ENCODE peak calls at places on chromosomes 5 and 9, in six cellular contexts. Y is mesendoderm, F is heart right ventricle, U is Karpas-422, E is psoas muscle, X is iPS DF 6.9. J is an unnamed sample. For H3K4me1, the result is how much of the 10 kb centered on the place peaks cover.

GRCh38 chr9:127812936-127813675 is 10.4 kb downstream of the FPGS start:
- DNase-seq in Y (no peak), F (no peak), U (no peak), E (no peak), X (no peak), J (no peak)

GRCh38 chr5:106399381-106399780 is 1271.4 kb downstream of the EFNA5 start:
- DNase-seq in Y (no peak), F (no peak), U (no peak), E (no peak), X (no peak), J (no peak)

GRCh38 chr5:160434022-160434531 is 12.4 kb downstream of the PTTG1 start:
- DNase-seq in Y (peak), F (no peak), U (peak), E (no peak), X (no peak), J (no peak)

GRCh38 chr5:171906171-171906570 is 100.3 kb downstream of the FBXW11 start:
- DNase-seq in Y (no peak), F (no peak), U (no peak), E (no peak), X (no peak), J (no peak)

GRCh38 chr5:44951371-44951770 is 142.6 kb downstream of the MRPS30 start:
- DNase-seq in Y (no peak), F (no peak), U (no peak), E (no peak), X (no peak), J (no peak)

GRCh38 chr5:64939772-64940510 is 171.2 kb downstream of the CWC27 start:
- DNase-seq in Y (peak), F (peak), U (no peak), E (peak), X (no peak), J (no peak)

GRCh38 chr5:73853091-73853490 is 227.1 kb downstream of the ARHGEF28 start:
- DNase-seq in Y (peak), F (no peak), U (no peak), E (no peak), X (no peak), J (peak)

GRCh38 chr5:59786271-59786805 is 107.2 kb downstream of the PDE4D start:
- DNase-seq in Y (no peak), F (no peak), U (no peak), E (no peak), X (no peak), J (no peak)

GRCh38 chr9:137370865-137371520 is 52.0 kb downstream of the EXD3 start:
- DNase-seq in Y (no peak), F (no peak), U (no peak), E (peak), X (no peak), J (no peak)

GRCh38 chr9:38339496-38339895 is 53.0 kb upstream of the ALDH1B1 start:
- DNase-seq in Y (no peak), F (no peak), U (no peak), E (peak), X (no peak), J (no peak)

GRCh38 chr5:100004969-100005368 is 530.2 kb upstream of the FAM174A start:
- DNase-seq in Y (no peak), F (no peak), U (no peak), E (no peak), X (no peak), J (no peak)

GRCh38 chr5:127858116-127858784 is 155.1 kb downstream of the CCDC192 start:
- DNase-seq in Y (no peak), F (peak), U (no peak), E (no peak), X (no peak), J (no peak)

GRCh38 chr5:173271371-173271770 is 36.4 kb upstream of the NKX2-5 start:
- DNase-seq in Y (no peak), F (no peak), U (peak), E (no peak), X (no peak), J (no peak)

GRCh38 chr9:124045076-124045829 is 33.7 kb downstream of the LHX2 start:
- DNase-seq in Y (no peak), F (peak), U (no peak), E (peak), X (no peak), J (peak)

GRCh38 chr9:124045830-124046177 is 34.2 kb downstream of the LHX2 start:
- DNase-seq in Y (no peak), F (no peak), U (no peak), E (no peak), X (no peak), J (no peak)

GRCh38 chr9:124047106-124047716 is 35.6 kb downstream of the LHX2 start:
- DNase-seq in Y (no peak), F (no peak), U (no peak), E (no peak), X (no peak), J (peak)

GRCh38 chr9:124044448-124044847 is 32.9 kb downstream of the LHX2 start:
- DNase-seq in Y (no peak), F (no peak), U (no peak), E (no peak), X (no peak), J (no peak)

GRCh38 chr9:124046189-124046588 is 34.6 kb downstream of the LHX2 start:
- DNase-seq in Y (no peak), F (no peak), U (no peak), E (no peak), X (no peak), J (no peak)
- H3K4me3 ChIP-seq in Y (no peak), F (no peak), U (no peak), E (no peak), X (no peak), J (no peak)

GRCh38 chr5:138945421-138946240 is 70.5 kb upstream of the LRRTM2 start:
- DNase-seq in Y (peak), F (no peak), U (no peak), E (no peak), X (no peak), J (no peak)
- H3K4me1 ChIP-seq in Y (under half), F (under half), U (under half), E (under half), X (under half), J (under half)

DNA sequence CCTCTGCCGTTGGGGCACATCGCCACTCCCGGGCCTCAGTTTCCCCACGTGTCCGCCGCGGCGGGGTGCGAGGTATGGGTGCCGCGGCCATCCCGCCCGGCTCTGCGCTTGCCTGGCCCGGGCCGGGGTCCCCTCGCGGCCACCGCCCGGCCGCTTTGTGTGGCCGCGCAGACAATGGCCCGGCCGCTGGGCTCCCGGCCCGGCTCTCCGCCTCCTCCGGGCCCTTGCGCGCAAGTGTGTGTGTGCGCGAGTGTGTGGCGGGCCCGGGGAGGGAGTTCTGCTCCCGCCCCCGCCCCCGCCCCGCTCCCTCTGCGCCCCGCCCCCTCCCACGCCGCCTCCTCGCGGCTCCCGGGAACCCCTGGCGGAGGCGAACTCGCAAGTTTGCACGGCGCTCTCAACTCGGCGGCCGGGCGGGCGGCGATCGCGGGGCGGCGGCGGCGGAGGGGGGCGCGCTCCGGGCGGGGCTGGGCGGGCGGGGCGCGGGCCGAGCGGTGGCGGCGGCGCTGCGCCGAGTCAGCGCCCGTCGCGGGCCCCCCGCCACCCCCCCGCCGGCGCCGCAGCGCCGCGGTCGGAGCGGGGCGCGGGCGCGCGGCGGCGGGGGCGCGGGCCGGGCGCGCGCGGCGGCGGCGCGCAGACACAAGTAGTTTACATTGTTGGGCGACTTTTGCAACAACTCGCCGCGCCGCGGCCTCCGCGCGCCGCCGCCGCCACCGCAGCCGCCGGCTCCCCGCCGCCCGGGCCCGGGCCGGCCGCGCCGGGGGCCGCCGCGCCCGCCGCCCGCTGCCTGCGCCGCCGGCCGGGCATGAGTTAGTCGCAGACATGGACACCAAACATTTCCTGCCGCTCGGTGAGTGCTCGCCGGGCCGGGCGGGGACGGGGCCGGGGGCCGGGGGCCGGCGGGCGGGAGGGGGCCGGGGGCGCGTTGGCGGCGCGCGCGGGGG is at the start of gene RXRA:
- DNase-seq in Y (peak), F (peak), U (no peak), E (peak), X (no peak), J (peak)
- H3K27ac ChIP-seq in Y (peak), F (peak), U (no peak), E (peak), X (no peak), J (peak)

GRCh38 chr5:169583101-169583423 is 511 bp upstream of the SPDL1 start:
- DNase-seq in Y (no peak), F (no peak), U (no peak), E (no peak), X (no peak), J (no peak)

GRCh38 chr5:169580964-169581363 is 2.6 kb upstream of the SPDL1 start:
- DNase-seq in Y (no peak), F (no peak), U (no peak), E (no peak), X (no peak), J (no peak)

GRCh38 chr5:169581580-169582227 is 1.9 kb upstream of the SPDL1 start:
- DNase-seq in Y (peak), F (peak), U (peak), E (no peak), X (peak), J (peak)

GRCh38 chr5:169583424-169584215 is at the start of gene SPDL1:
- DNase-seq in Y (peak), F (peak), U (peak), E (peak), X (peak), J (peak)

DNA sequence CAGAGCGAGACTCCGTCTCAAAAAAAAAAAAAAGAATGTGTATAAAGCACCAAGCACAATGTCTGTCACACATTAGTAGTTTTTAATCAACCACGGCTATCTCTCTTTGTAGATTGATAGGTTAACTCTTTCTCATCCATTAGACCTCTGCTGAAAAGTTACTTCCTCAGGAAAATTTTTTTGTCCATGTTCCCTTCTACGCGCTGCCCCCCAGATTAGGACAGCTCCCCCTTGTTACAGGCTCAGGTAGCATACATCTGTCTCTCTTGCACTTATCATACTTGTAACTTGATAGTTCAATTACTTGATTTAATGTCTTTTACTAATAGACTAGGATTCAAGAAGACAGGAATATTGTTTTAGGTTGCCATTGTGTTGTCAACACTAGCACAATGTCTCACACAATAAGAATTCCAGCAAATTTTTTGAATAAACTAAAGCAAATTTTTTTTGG is 1.5 kb downstream of the SPDL1 start:
- DNase-seq in Y (no peak), F (no peak), U (no peak), E (no peak), X (no peak), J (no peak)
- H3K4me3 ChIP-seq in Y (no peak), F (peak), U (peak), E (peak), X (no peak), J (peak)

GRCh38 chr9:134366223-134367031 is 40.2 kb downstream of the RXRA start:
- DNase-seq in Y (no peak), F (peak), U (no peak), E (peak), X (no peak), J (peak)

GRCh38 chr9:134365791-134366222 is 39.6 kb downstream of the RXRA start:
- DNase-seq in Y (peak), F (peak), U (no peak), E (peak), X (no peak), J (peak)

GRCh38 chr9:134367796-134368490 is 41.7 kb downstream of the RXRA start:
- DNase-seq in Y (no peak), F (no peak), U (no peak), E (no peak), X (no peak), J (peak)

GRCh38 chr9:134368571-134368970 is 42.3 kb downstream of the RXRA start:
- DNase-seq in Y (no peak), F (no peak), U (no peak), E (no peak), X (no peak), J (no peak)

GRCh38 chr9:134367061-134367460 is 40.8 kb downstream of the RXRA start:
- DNase-seq in Y (no peak), F (no peak), U (no peak), E (no peak), X (no peak), J (no peak)
- H3K4me1 ChIP-seq in Y (under half), F (half or more), U (under half), E (half or more), X (under half), J (half or more)